ENCODE peak calls at places on chromosomes 3 and 15, in six cellular contexts. H, C, K, L, Y and O are unnamed samples.

GRCh38 chr3:183439510-183439909 is 11.1 kb upstream of the MCF2L2 start:
- DNase-seq in L (no peak), Y (no peak), C (no peak), H (no peak), K (no peak), O (no peak)

GRCh38 chr3:49013738-49014660 is 4.4 kb downstream of the DALRD3 start:
- DNase-seq in K (peak), H (no peak), L (no peak), Y (peak), C (peak), O (no peak)

GRCh38 chr3:31213869-31214486 is 318.7 kb upstream of the STT3B start:
- DNase-seq in Y (no peak), K (no peak), C (no peak), L (peak), H (no peak), O (no peak)

GRCh38 chr15:59885832-59886231 is 118.3 kb upstream of the FOXB1 start:
- DNase-seq in L (no peak), Y (no peak), K (no peak), C (peak), H (no peak), O (no peak)

GRCh38 chr15:70596354-70597055 is 166.9 kb downstream of the UACA start:
- DNase-seq in C (no peak), H (peak), K (peak), L (no peak), Y (no peak), O (peak)

GRCh38 chr3:194761384-194761783 is 75.7 kb downstream of the FAM43A start:
- DNase-seq in K (no peak), L (no peak), Y (no peak), C (no peak), H (no peak), O (no peak)

GRCh38 chr15:101480613-101481380 is 8.7 kb downstream of the PCSK6 start:
- DNase-seq in C (no peak), Y (no peak), L (no peak), H (no peak), K (no peak), O (no peak)

GRCh38 chr15:40894689-40895308 is 549 bp downstream of the VPS18 start:
- DNase-seq in L (no peak), C (peak), Y (peak), H (peak), K (peak), O (no peak)

GRCh38 chr3:48572517-48572916 is 8.9 kb upstream of the UCN2 start:
- DNase-seq in C (no peak), Y (no peak), H (no peak), L (no peak), K (no peak), O (no peak)

GRCh38 chr3:28476194-28476593 is 127.6 kb upstream of the AZI2 start:
- DNase-seq in K (peak), Y (peak), H (peak), L (peak), C (peak), O (no peak)

GRCh38 chr3:62210016-62210415 is 163.3 kb downstream of the FEZF2 start:
- DNase-seq in L (no peak), H (no peak), Y (no peak), K (no peak), C (no peak), O (no peak)

DNA sequence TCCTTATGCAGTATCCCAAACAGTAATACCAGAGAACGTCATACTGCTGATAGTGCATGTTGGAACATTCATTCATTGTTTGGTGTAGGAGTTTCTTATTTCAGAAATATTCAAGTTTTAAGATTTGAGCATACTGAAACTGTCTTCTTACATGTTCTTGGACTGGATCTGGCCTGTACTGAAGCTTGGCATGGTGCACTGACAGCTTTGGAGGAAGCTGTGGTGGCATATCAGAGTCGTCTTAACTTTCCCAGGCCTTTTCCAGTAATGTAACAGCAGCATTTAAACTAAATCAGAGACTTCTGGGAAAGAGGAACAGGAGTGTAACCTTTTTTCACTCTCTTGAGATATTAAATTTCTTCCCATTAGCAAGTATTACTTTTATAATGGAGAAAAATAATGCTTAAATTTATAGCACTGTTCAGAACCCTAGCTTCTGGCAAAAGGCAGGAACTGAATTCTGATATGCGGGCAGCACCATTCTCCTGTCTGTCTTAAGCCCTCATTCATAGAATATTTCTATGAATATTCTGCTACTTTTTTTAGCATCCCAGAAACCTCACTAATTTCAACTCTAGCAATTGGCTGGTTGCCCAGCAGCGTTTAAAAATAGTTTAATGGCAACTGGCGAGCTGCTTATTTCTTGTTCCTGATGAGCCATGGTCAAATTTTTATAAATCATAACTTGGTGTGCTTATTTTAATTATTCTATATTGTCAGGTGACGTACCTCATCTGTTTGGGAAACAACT is 31.1 kb downstream of the DNAJC13 start:
- DNase-seq in H (no peak), K (no peak), C (no peak), L (peak), Y (no peak), O (no peak)
- TF ChIP-seq SIN3A in H (no peak), K (no peak), C (no peak), L (no peak), Y (no peak), O (no peak)

GRCh38 chr3:66115858-66116654 is 77.3 kb upstream of the MAGI1 start:
- DNase-seq in K (peak), Y (no peak), L (no peak), H (peak), C (peak), O (no peak)
- TF ChIP-seq POLR2AphosphoS5 in K (no peak), Y (no peak), L (no peak), H (no peak), C (peak), O (no peak)

DNA sequence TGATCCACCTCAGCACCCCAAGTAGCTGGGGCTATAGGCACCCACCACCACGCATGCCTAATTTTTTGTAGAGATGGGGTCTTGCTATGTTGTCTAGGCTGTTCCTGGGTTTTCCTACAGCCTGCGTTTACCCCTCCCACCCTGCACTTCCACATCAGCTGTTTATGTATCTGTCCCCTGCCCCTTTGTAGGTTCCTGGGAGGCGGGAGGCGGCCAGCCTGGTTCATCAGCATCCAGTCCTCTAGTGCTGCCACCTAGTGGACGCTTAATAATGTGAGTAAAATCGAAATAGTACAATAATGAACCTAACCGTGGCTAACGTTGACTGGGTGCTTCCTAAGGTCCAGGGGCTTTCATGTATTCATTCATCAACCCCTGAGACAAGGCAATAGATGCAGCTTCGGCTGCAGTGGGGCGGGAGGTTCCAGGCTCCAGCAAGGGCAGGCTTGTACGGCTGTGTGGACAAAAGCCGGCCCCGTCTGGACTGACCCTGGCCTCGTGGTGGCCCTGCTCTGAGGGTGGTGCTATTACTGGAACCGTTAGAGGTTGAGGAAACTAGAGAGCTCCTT is 1.2 kb upstream of the LCTL start:
- DNase-seq in L (peak), C (peak), H (peak), Y (peak), K (peak), O (peak)
- TF ChIP-seq REST in L (no peak), C (no peak), H (no peak), Y (no peak), K (no peak), O (no peak)

GRCh38 chr3:142029791-142030190 is 119.6 kb downstream of the TFDP2 start:
- DNase-seq in H (no peak), K (no peak), C (no peak), Y (no peak), L (no peak), O (no peak)
- TF ChIP-seq SIN3A in H (no peak), K (no peak), C (no peak), Y (no peak), L (no peak), O (no peak)

GRCh38 chr3:54122802-54123537 is 618 bp downstream of the CACNA2D3 start:
- DNase-seq in L (no peak), C (peak), K (no peak), Y (no peak), H (no peak), O (no peak)

GRCh38 chr3:54122046-54122801 is at the start of gene CACNA2D3:
- DNase-seq in K (no peak), Y (no peak), L (no peak), H (no peak), C (peak), O (no peak)

GRCh38 chr3:54123538-54124196 is 1.3 kb downstream of the CACNA2D3 start:
- DNase-seq in K (no peak), H (no peak), C (peak), Y (no peak), L (no peak), O (no peak)

GRCh38 chr3:54121404-54122045 is 827 bp upstream of the CACNA2D3 start:
- DNase-seq in L (no peak), H (no peak), Y (no peak), C (peak), K (no peak), O (no peak)

DNA sequence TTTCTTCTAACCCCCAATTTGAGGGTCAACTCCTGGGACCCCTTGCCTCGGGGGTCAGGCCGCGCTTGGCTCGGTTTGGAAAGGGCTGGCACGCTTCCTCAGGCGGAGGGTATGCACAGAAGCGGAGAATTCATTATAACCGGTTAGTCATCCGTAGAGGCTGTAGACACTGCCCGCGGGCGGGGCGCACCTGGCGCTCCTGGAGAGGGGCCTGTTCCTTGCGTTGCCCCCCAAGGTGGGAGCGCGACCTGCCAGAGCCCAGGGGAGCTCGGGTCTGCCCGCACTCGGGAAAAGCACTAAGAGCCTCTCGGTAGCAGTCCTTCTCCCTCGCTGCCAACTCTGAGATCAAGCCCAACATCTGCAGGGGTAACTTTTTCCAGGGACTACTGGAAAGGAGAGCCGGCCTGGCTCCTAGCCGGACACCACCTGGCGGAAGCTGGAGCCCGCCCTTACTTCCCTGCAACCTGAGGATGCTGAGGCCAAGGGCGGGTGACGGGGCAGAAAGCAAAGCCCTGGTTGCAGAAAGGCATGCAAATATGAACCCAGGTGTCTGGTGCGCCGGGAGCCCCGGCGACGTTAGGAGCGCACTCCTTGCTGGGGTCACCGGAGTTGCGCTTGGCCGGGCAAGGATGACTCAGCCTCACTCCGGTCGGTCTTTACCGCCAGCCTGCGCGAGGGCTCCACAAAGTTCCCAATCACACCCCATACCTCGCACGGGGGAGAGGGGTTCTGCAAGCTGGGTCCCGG is 1.5 kb upstream of the CACNA2D3 start:
- DNase-seq in Y (no peak), K (no peak), C (peak), H (no peak), L (no peak), O (no peak)
- TF ChIP-seq POLR2AphosphoS5 in Y (no peak), K (no peak), C (no peak), H (no peak), L (no peak), O (no peak)

DNA sequence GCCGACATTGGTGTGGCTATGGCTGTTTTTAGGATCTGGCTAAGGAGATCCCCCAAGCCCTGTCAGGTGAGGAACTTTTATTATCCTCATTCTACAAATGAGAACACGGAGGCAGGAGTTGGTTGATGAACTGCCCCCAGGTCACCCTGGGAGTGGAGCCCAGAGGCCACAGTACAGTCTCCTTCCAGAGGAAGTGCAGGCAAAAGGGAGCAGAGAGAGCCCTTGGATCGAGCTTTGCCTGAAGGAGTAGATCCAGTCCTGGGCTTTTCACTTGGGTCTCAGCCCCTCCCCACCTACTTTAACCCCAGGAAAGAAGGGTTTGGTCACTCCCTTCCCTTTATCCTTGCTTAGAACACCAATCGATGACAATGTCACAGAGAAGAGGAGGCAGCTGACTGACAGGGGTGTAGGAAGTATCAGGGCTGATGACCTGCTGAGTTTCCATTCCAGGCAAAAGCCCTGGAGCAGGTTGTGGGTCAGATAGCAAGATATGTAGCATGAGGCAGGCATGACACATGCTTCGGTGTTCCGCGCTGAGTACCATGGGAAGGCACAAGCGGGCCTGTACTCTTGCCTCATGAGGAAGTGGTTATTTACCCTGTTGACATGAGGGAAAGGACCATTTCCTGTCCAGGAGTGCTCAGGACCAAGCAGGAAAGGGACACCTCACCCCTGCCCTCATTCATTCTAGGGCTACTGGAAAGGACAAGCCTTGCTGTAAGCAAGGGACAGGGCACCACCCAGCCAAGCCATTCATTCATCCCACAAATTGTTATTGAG is 5.8 kb upstream of the PLA2G4D start:
- DNase-seq in Y (no peak), L (no peak), C (no peak), H (no peak), K (no peak), O (no peak)
- TF ChIP-seq REST in Y (no peak), L (no peak), C (no peak), H (no peak), K (no peak), O (no peak)

DNA sequence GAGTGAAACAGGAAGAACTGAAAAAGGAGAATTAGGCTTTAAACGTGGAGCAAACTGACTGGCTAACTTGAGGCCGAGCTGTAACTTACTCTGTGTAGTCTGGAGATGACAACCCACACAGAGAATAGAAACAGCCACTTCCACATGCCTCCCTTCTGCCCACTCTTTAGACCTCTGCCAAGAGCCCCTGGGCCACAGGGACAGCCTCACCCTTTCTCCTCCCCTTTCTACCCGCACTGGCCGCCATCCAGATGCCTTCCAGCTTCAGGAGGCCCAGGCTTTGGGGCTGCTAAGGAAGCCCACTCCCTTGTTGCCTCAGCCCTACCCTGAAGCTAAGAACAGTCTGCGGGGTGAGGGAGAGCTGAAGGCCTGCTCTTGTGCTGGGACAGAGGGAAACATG is 6.8 kb downstream of the ARHGAP31 start:
- DNase-seq in C (no peak), L (no peak), K (no peak), Y (no peak), H (no peak), O (no peak)
- TF ChIP-seq SIN3A in C (no peak), L (no peak), K (no peak), Y (no peak), H (no peak), O (no peak)

GRCh38 chr3:133381346-133382109 is 18.3 kb upstream of the BFSP2 start:
- DNase-seq in Y (no peak), C (no peak), L (no peak), K (peak), H (no peak), O (no peak)

GRCh38 chr3:133386876-133387275 is 13.0 kb upstream of the BFSP2 start:
- DNase-seq in H (no peak), K (no peak), Y (no peak), C (no peak), L (no peak), O (no peak)

GRCh38 chr3:133383175-133383574 is 16.7 kb upstream of the BFSP2 start:
- DNase-seq in C (no peak), Y (no peak), L (no peak), H (peak), K (no peak), O (no peak)

GRCh38 chr3:133387341-133387740 is 12.5 kb upstream of the BFSP2 start:
- DNase-seq in H (no peak), K (no peak), Y (no peak), L (no peak), C (no peak), O (no peak)

DNA sequence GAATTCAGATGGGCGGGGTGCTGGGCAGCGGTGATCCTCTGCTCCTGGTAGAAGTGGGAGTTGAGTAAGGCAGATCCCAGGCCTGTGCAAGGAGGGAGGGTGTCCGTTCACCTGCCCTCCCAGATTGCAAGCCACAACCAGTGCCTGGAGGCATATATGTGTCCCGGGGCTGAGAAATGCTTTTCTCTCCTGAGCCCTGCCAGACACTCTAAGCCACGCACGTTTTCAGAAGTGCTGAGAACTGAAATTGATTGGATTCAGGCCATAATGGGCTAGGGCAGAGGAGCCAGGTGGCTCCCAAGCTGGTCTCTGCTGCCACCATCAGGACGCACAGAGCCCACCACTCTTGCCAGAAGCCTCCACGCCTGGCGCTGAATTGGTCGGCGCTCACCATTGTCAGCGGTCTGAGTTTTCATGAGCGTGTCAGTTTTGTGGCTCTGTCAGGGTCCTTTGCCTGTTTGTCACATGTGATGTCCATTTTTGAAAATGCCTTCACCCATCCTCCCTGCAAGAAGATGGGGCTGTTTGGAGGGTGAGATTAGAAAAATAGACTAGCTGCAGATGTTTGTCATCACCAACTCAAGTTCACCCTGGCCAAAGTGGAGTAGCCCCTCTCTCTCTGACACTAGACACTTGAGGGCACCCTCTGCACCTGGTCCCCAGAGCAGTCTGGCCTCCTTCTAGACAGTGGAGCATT is 15.4 kb upstream of the BFSP2 start:
- DNase-seq in Y (peak), L (no peak), H (peak), K (peak), C (peak), O (peak)
- TF ChIP-seq POLR2AphosphoS5 in Y (no peak), L (no peak), H (no peak), K (no peak), C (no peak), O (no peak)